ENCODE peak calls at places on chromosomes 3 and 15, in four cellular contexts. H is cardiac fibroblast, Z is DND-41, X is IMR-90. D is an unnamed sample.

GRCh38 chr3:171306631-171307030 is 153.6 kb downstream of the TNIK start:
- DNase-seq in X (peak), H (peak), Z (no peak), D (peak)

GRCh38 chr3:183545688-183546087 is 9.8 kb downstream of the KLHL6 start:
- DNase-seq in H (no peak), X (no peak), Z (no peak), D (no peak)

GRCh38 chr3:36678216-36679013 is 85.9 kb downstream of the DCLK3 start:
- DNase-seq in Z (no peak), H (peak), X (peak), D (no peak)

GRCh38 chr3:133097214-133097613 is 59.0 kb downstream of the TMEM108 start:
- DNase-seq in Z (no peak), X (peak), H (peak), D (peak)

GRCh38 chr15:34791701-34792100 is 3.6 kb downstream of the ACTC1 start:
- DNase-seq in X (peak), H (no peak), Z (no peak), D (no peak)

GRCh38 chr3:185677146-185677829 is 91.2 kb downstream of the SENP2 start:
- DNase-seq in Z (peak), H (peak), X (peak), D (peak)

GRCh38 chr3:38646630-38647029 is 2.9 kb downstream of the SCN5A start:
- DNase-seq in Z (no peak), H (peak), X (peak), D (no peak)

GRCh38 chr3:4533489-4534443 is 40.6 kb downstream of the ITPR1 start:
- DNase-seq in H (peak), Z (no peak), X (no peak), D (no peak)

DNA sequence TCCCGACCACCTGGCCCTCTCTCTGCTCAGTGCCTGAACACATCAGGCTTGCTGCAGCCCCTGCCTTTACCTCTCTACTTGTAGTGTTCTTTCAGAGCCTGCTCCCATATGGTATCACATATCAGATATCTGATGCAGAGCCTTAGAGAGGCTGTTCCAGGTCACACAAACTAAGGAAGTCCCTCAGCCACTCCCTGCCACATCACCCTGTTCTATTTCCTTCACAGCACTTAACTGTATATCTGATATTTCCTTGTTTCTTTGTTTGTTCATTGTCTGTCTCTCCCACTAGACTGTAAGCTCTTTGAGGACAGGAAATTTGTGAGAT is 976 bp upstream of the ALDH1L1 start:
- DNase-seq in X (no peak), H (no peak), Z (no peak), D (no peak)
- H3K4me3 ChIP-seq in X (no peak), H (peak), Z (no peak), D (peak)

DNA sequence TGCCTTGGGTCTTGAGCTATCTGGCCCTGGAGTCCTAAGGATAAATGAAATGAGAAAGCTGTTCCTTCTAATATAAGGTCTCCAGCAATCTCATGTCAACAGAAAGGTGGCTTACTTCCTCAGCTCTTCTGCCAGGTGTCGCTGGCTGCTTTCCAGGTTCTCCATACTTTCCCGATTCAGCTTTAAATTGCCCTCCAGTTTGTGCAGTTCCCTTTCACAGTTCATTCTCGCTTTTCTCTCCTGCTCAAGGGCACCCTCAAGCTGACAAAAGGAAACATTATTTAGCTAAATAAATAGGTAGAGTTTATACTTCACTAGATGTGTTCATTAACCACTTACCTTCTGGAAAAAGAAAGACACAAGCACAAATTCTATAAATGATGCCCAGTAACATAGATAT is 73.0 kb downstream of the MYH15 start:
- DNase-seq in Z (no peak), H (no peak), X (no peak), D (no peak)
- H3K4me3 ChIP-seq in Z (no peak), H (no peak), X (no peak), D (no peak)

GRCh38 chr15:65287515-65287845 is 797 bp upstream of the PARP16 start:
- DNase-seq in H (no peak), X (peak), Z (no peak), D (no peak)
- H3K4me3 ChIP-seq in H (no peak), X (no peak), Z (peak), D (no peak)

GRCh38 chr3:178618907-178619306 is 82.7 kb downstream of the KCNMB2 start:
- DNase-seq in X (no peak), H (no peak), Z (no peak), D (no peak)
- H3K4me3 ChIP-seq in X (no peak), H (no peak), Z (no peak), D (no peak)

GRCh38 chr3:113626513-113627371 is 69.7 kb downstream of the USF3 start:
- DNase-seq in H (peak), X (peak), Z (peak), D (peak)
- H3K4me3 ChIP-seq in H (peak), X (no peak), Z (no peak), D (no peak)

GRCh38 chr15:48393650-48394049 is 62.4 kb downstream of the DUT start:
- DNase-seq in H (peak), Z (no peak), X (peak), D (peak)

GRCh38 chr15:48389701-48390143 is 58.5 kb downstream of the DUT start:
- DNase-seq in H (peak), X (peak), Z (no peak), D (no peak)

GRCh38 chr15:48394172-48394571 is 62.9 kb downstream of the DUT start:
- DNase-seq in Z (no peak), X (no peak), H (no peak), D (no peak)

GRCh38 chr15:48392356-48392755 is 61.1 kb downstream of the DUT start:
- DNase-seq in Z (no peak), X (no peak), H (peak), D (peak)

DNA sequence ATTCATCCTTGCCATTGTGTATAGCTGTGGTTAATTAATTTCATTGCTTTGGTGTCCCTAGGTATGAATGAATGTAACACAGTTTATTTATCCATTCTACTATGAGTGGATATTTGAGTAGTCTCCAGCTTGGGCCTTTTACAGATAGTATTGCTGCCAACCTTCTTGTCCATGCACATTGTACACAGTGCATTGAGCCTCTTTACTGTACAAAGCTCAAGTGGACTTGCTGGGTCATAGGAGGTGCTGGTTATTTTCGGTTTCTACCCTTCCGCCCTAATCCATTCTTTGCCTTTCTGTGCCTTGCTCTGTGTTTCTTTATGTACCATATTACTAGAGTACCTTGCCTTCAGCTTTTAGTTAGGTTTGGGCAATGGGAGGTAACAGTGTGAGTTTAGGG is 60.7 kb downstream of the DUT start:
- DNase-seq in H (no peak), X (no peak), Z (no peak), D (no peak)
- H3K4me3 ChIP-seq in H (no peak), X (no peak), Z (no peak), D (no peak)

GRCh38 chr15:77028451-77029165 is 33.7 kb downstream of the PSTPIP1 start:
- DNase-seq in Z (no peak), X (no peak), H (no peak), D (no peak)

GRCh38 chr15:77027111-77027696 is 32.3 kb downstream of the PSTPIP1 start:
- DNase-seq in X (no peak), Z (no peak), H (no peak), D (no peak)

GRCh38 chr15:77026501-77027110 is 31.7 kb downstream of the PSTPIP1 start:
- DNase-seq in H (no peak), Z (no peak), X (no peak), D (no peak)

GRCh38 chr15:77029166-77030041 is 34.5 kb downstream of the PSTPIP1 start:
- DNase-seq in Z (no peak), X (no peak), H (no peak), D (no peak)

DNA sequence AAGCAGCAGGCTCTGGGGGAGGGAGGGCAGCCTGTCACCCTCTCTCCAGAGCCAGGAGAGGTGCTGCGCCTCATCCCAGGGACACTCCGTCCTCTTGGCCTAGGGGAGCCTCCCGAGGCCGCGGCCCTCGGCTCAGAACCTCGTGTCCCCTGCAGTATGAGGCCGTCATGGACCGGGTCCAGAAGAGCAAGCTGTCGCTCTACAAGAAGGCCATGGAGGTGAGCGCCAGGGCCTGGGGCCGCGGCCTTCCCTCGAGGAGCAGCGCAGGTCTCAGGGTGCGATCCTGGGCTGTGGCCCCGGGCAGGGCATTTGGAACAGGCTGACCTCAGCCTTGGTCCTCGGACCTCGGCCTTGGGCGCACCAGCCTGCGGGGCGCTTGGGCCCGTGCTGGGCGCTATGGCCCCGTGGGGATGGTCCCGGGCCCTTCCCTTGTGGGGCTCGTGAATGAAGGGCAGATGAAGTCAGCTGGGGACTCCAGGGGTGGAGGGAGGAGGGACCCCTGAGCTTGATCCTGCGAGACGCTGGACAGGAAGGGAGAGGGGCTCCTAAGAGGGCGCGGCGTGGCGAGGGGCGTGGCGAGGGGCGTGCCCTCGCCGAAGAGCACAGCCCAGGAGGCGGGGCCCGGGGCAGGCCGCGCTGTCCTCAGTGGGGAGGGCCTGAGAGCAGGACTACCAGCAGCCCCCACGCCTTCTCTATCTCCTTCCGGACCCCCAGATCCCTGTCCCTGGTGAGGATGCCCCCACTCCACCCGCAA is 32.9 kb downstream of the PSTPIP1 start:
- DNase-seq in H (no peak), X (no peak), Z (no peak), D (no peak)
- H3K4me3 ChIP-seq in H (peak), X (no peak), Z (no peak), D (peak)

GRCh38 chr3:30605706-30606300 is 598 bp upstream of the TGFBR2 start:
- DNase-seq in Z (no peak), X (no peak), H (no peak), D (no peak)

GRCh38 chr3:30604091-30604490 is 2.3 kb upstream of the TGFBR2 start:
- DNase-seq in H (peak), Z (no peak), X (peak), D (no peak)

GRCh38 chr3:30606301-30607031 is at the start of gene TGFBR2:
- DNase-seq in H (peak), Z (peak), X (peak), D (peak)

GRCh38 chr3:30604566-30604965 is 1.8 kb upstream of the TGFBR2 start:
- DNase-seq in H (no peak), Z (no peak), X (no peak), D (no peak)

GRCh38 chr3:30605005-30605404 is 1.4 kb upstream of the TGFBR2 start:
- DNase-seq in X (no peak), Z (no peak), H (no peak), D (no peak)
- H3K4me3 ChIP-seq in X (no peak), Z (no peak), H (no peak), D (no peak)

GRCh38 chr3:105865016-105865623 is 3.7 kb downstream of the CBLB start:
- DNase-seq in H (no peak), Z (no peak), X (peak), D (no peak)

GRCh38 chr3:105866656-105867653 is 1.9 kb downstream of the CBLB start:
- DNase-seq in Z (peak), H (peak), X (peak), D (no peak)

GRCh38 chr3:105863608-105864007 is 5.2 kb downstream of the CBLB start:
- DNase-seq in X (no peak), Z (no peak), H (no peak), D (no peak)

GRCh38 chr3:105867690-105868449 is 942 bp downstream of the CBLB start:
- DNase-seq in X (no peak), H (peak), Z (peak), D (no peak)

DNA sequence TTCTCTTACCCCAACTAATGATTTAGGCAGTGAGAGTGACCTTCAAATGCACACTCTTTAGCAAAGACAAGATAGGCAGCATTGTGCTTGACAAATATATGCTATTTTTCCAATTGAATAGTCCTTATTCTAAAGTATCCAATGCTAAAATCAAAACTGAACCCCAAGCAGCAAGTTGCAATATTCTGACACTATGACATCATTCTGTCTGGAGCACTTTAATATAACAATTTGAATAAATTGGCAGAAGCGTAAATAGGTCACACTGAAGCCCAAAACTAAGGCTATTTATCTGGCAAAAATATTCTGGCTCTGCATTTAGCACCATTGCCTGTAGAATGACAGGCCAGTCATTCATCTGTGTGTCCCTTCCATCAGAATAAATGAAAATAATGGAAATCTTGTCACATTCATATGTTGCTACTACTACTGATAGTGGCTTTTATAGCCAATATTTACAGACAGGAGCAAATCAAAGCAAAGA is 2.9 kb downstream of the CBLB start:
- DNase-seq in Z (no peak), H (no peak), X (no peak), D (no peak)
- H3K4me3 ChIP-seq in Z (peak), H (peak), X (no peak), D (peak)

GRCh38 chr3:53051929-53052328 is 6.1 kb upstream of the SFMBT1 start:
- DNase-seq in X (no peak), H (no peak), Z (no peak), D (no peak)
- H3K4me3 ChIP-seq in X (no peak), H (no peak), Z (no peak), D (no peak)